ENCODE peak calls at places on chromosomes 1 and 21, in ten cellular contexts. W is AG20443, G is MM.1S, U is tibial nerve, F is breast epithelium, E is myocyte, O is endothelial cell, L is NCI-H82, V is T-helper 1 cell, Y is putamen. N is an unnamed sample.

GRCh38 chr1:92043621-92044020 is 13.8 kb downstream of the EPHX4 start:
- DNase-seq in F (no peak), Y (no peak), E (no peak), V (no peak), U (no peak), G (no peak), W (no peak), L (peak; percentile 40), O (no peak), N (no peak)

GRCh38 chr1:238951809-238952208 is 434.6 kb upstream of the CHRM3 start:
- DNase-seq in U (peak; percentile 24), G (peak; percentile 41), L (peak; percentile 70), V (no peak), Y (no peak), F (no peak), O (peak; percentile 30), E (peak; percentile 57), W (peak; percentile 10), N (peak; percentile 20)

GRCh38 chr21:42056996-42057689 is 14.0 kb upstream of the UMODL1 start:
- DNase-seq in G (no peak), O (no peak), U (no peak), W (peak; percentile 89), Y (no peak), F (peak; percentile 80), E (peak; percentile 43), L (no peak), V (no peak), N (no peak)

GRCh38 chr21:38505654-38506523 is 7.6 kb upstream of the ERG start:
- DNase-seq in O (peak; percentile 55), V (no peak), F (no peak), Y (peak; percentile 39), W (peak; percentile 71), U (peak; percentile 48), E (peak; percentile 75), G (peak; percentile 69), L (peak; percentile 78), N (peak; percentile 68)

GRCh38 chr1:119982006-119982405 is 85.7 kb upstream of the ADAM30 start:
- DNase-seq in L (no peak), O (no peak), U (no peak), V (no peak), G (no peak), F (no peak), Y (no peak), E (peak; percentile 34), W (peak; percentile 14), N (no peak)

GRCh38 chr1:159746676-159747075 is 32.3 kb upstream of the CRP start:
- DNase-seq in E (no peak), Y (no peak), O (no peak), L (no peak), V (no peak), W (no peak), U (no peak), G (no peak), F (no peak), N (no peak)

GRCh38 chr21:31201548-31201947 is 142.5 kb downstream of the TIAM1 start:
- DNase-seq in V (no peak), G (no peak), O (no peak), U (peak; percentile 84), F (no peak), W (peak; percentile 82), L (no peak), E (peak; percentile 62), Y (no peak), N (peak; percentile 15)

GRCh38 chr1:221543529-221544120 is 198.3 kb downstream of the DUSP10 start:
- DNase-seq in Y (peak; percentile 36), U (no peak), W (peak; percentile 63), E (peak; percentile 56), O (no peak), L (peak; percentile 30), G (no peak), F (no peak), V (no peak), N (no peak)

GRCh38 chr1:77342745-77343144 is 60.9 kb downstream of the AK5 start:
- DNase-seq in V (no peak), F (no peak), E (no peak), O (no peak), U (no peak), Y (no peak), L (no peak), W (no peak), G (no peak), N (no peak)

GRCh38 chr1:147185442-147185841 is 13.2 kb upstream of the PRKAB2 start:
- DNase-seq in W (no peak), U (no peak), G (no peak), V (no peak), F (no peak), E (no peak), Y (no peak), O (no peak), L (no peak), N (no peak)

GRCh38 chr1:174740248-174740990 is 259.3 kb upstream of the CACYBP start:
- DNase-seq in G (peak; percentile 26), Y (no peak), L (no peak), U (no peak), W (peak; percentile 10), O (no peak), F (no peak), V (no peak), E (no peak), N (no peak)

GRCh38 chr1:66576645-66577044 is 42.7 kb downstream of the SGIP1 start:
- DNase-seq in V (no peak), G (no peak), U (no peak), L (peak; percentile 98), Y (no peak), E (peak; percentile 30), W (no peak), F (no peak), O (no peak), N (peak; percentile 69)

GRCh38 chr1:77796695-77797405 is 17.4 kb downstream of the MIGA1 start:
- DNase-seq in E (peak; percentile 19), O (peak; percentile 36), G (no peak), F (no peak), Y (peak; percentile 87), W (no peak), U (peak; percentile 31), L (no peak), V (no peak), N (no peak)

GRCh38 chr21:24023936-24024335 is 1583.3 kb downstream of the MRPL39 start:
- DNase-seq in E (no peak), V (no peak), Y (no peak), O (no peak), U (no peak), L (no peak), G (no peak), W (no peak), F (no peak), N (no peak)

GRCh38 chr1:69483219-69483618 is 84.5 kb upstream of the LRRC7 start:
- DNase-seq in F (no peak), Y (no peak), W (no peak), L (no peak), U (no peak), G (no peak), O (no peak), V (no peak), E (no peak), N (no peak)

GRCh38 chr1:226060427-226060826 is 2.1 kb upstream of the H3-3A start:
- DNase-seq in E (no peak), G (no peak), L (no peak), U (no peak), W (no peak), V (no peak), O (no peak), Y (no peak), F (no peak), N (no peak)